ENCODE peak calls at places on chromosomes 3 and 15, in six cellular contexts. G, Q, M, R, T and D are unnamed samples.
A peak's percentile ranks its signal among the peaks of the same experiment; 100 is the strongest.

GRCh38 chr3:1962531-1963090 is 136.1 kb upstream of the CNTN4 start:
- DNase-seq in G (no peak), Q (no peak), M (no peak), R (no peak), T (no peak), D (no peak)

GRCh38 chr3:105594219-105594618 is 227.5 kb downstream of the ALCAM start:
- DNase-seq in G (no peak), Q (no peak), M (no peak), R (peak; percentile 62), T (no peak), D (peak; percentile 45)

GRCh38 chr3:15726043-15726442 is 71.7 kb downstream of the ANKRD28 start:
- DNase-seq in G (no peak), Q (no peak), M (no peak), R (peak; percentile 41), T (no peak), D (no peak)

GRCh38 chr3:71805199-71805598 is 20.3 kb upstream of the PROK2 start:
- DNase-seq in G (no peak), Q (no peak), M (no peak), R (no peak), T (no peak), D (no peak)

GRCh38 chr15:29704950-29705597 is 117.2 kb downstream of the TJP1 start:
- DNase-seq in G (no peak), Q (no peak), M (no peak), R (no peak), T (no peak), D (no peak)

GRCh38 chr15:35289029-35289617 is 204.0 kb upstream of the NANOGP8 start:
- DNase-seq in G (no peak), Q (no peak), M (no peak), R (peak; percentile 46), T (no peak), D (peak; percentile 63)

GRCh38 chr15:35557544-35557943 is 11.6 kb upstream of the DPH6 start:
- DNase-seq in G (no peak), Q (no peak), M (no peak), R (peak; percentile 89), T (no peak), D (peak; percentile 76)

GRCh38 chr15:62455441-62455921 is 290.4 kb upstream of the C2CD4B start:
- DNase-seq in G (no peak), Q (no peak), M (no peak), R (peak; percentile 33), T (no peak), D (peak; percentile 37)

GRCh38 chr3:100042144-100042543 is 72.2 kb downstream of the FILIP1L start:
- DNase-seq in G (no peak), Q (no peak), M (no peak), R (peak; percentile 97), T (no peak), D (peak; percentile 91)

GRCh38 chr3:153172796-153173757 is 11.1 kb downstream of the RAP2B start:
- DNase-seq in G (no peak), Q (no peak), M (no peak), R (no peak), T (no peak), D (no peak)

GRCh38 chr3:190384241-190384863 is 3.6 kb upstream of the CLDN16 start:
- DNase-seq in G (no peak), Q (no peak), M (peak; percentile 3), R (peak; percentile 46), T (no peak), D (peak; percentile 42)

GRCh38 chr3:62805578-62805977 is 69.6 kb downstream of the CADPS start:
- DNase-seq in G (no peak), Q (no peak), M (no peak), R (no peak), T (no peak), D (no peak)

GRCh38 chr3:183733553-183733952 is 36.0 kb downstream of the YEATS2 start:
- DNase-seq in G (no peak), Q (no peak), M (no peak), R (no peak), T (no peak), D (no peak)

GRCh38 chr15:98647774-98648653 is at the start of gene IGF1R:
- DNase-seq in G (peak; percentile 93), Q (peak; percentile 80), M (peak; percentile 68), R (peak; percentile 75), T (peak; percentile 73), D (peak; percentile 88)

GRCh38 chr15:68710536-68710935 is 110.2 kb downstream of the ANP32A start:
- DNase-seq in G (no peak), Q (no peak), M (no peak), R (no peak), T (no peak), D (no peak)

GRCh38 chr3:167913218-167913902 is 177.8 kb downstream of the SERPINI1 start:
- DNase-seq in G (no peak), Q (no peak), M (no peak), R (peak; percentile 32), T (no peak), D (peak; percentile 1)

GRCh38 chr3:113084777-113085176 is 94.0 kb downstream of the GTPBP8 start:
- DNase-seq in G (no peak), Q (no peak), M (no peak), R (peak; percentile 97), T (no peak), D (peak; percentile 78)

GRCh38 chr3:185961675-185962232 is 23.9 kb upstream of the TRA2B start:
- DNase-seq in G (no peak), Q (no peak), M (no peak), R (no peak), T (no peak), D (no peak)

GRCh38 chr3:105752791-105753415 is 115.9 kb downstream of the CBLB start:
- DNase-seq in G (no peak), Q (no peak), M (no peak), R (peak; percentile 65), T (no peak), D (peak; percentile 50)

GRCh38 chr3:195224156-195224979 is 46.6 kb downstream of the XXYLT1 start:
- DNase-seq in G (no peak), Q (no peak), M (no peak), R (no peak), T (no peak), D (no peak)

GRCh38 chr3:47573190-47574172 is 5.2 kb downstream of the CSPG5 start:
- DNase-seq in G (no peak), Q (peak; percentile 41), M (no peak), R (no peak), T (no peak), D (no peak)

GRCh38 chr3:68172039-68172438 is 517.6 kb upstream of the SUCLG2 start:
- DNase-seq in G (no peak), Q (no peak), M (no peak), R (no peak), T (no peak), D (no peak)

GRCh38 chr3:42764115-42764514 is 8.9 kb downstream of the CCDC13 start:
- DNase-seq in G (no peak), Q (no peak), M (no peak), R (no peak), T (no peak), D (no peak)

GRCh38 chr3:158368271-158368670 is 202.7 kb upstream of the MLF1 start:
- DNase-seq in G (no peak), Q (no peak), M (no peak), R (no peak), T (no peak), D (no peak)

GRCh38 chr15:66848116-66848515 is 146.1 kb downstream of the SMAD6 start:
- DNase-seq in G (no peak), Q (no peak), M (no peak), R (no peak), T (no peak), D (no peak)

GRCh38 chr3:61541694-61542093 is 19.7 kb upstream of the PTPRG start:
- DNase-seq in G (no peak), Q (no peak), M (no peak), R (no peak), T (no peak), D (no peak)

GRCh38 chr3:113805249-113805648 is 33.3 kb upstream of the GRAMD1C start:
- DNase-seq in G (no peak), Q (no peak), M (no peak), R (no peak), T (no peak), D (no peak)